ENCODE peak calls at places on chromosomes 4 and X, in seven cellular contexts. Z, Q, N, X, K, A and D are unnamed samples.

GRCh38 chr4:98143001-98143899 is at the start of gene STPG2:
- DNase-seq in Z (peak; percentile 88), K (peak; percentile 85), X (peak; percentile 93), Q (peak; percentile 77), A (peak; percentile 82), N (peak; percentile 60), D (peak; percentile 49)

GRCh38 chrX:56066016-56066415 is 166.1 kb upstream of the KLF8 start:
- DNase-seq in Z (no peak), X (no peak), N (no peak), K (no peak), Q (no peak), A (no peak), D (no peak)

GRCh38 chrX:111829345-111829744 is 46.6 kb upstream of the TRPC5OS start:
- DNase-seq in N (no peak), Q (no peak), X (no peak), Z (no peak), K (no peak), A (no peak), D (no peak)

GRCh38 chrX:29617276-29617675 is 598.1 kb upstream of the MAGEB2 start:
- DNase-seq in Q (no peak), N (no peak), Z (no peak), A (no peak), K (no peak), X (peak; percentile 2), D (no peak)

GRCh38 chr4:5166377-5166776 is 115.1 kb downstream of the STK32B start:
- DNase-seq in Z (no peak), Q (no peak), N (no peak), A (no peak), K (no peak), X (no peak), D (no peak)

GRCh38 chrX:9724711-9725110 is 40.9 kb downstream of the GPR143 start:
- DNase-seq in N (no peak), Z (no peak), K (no peak), X (peak; percentile 13), A (no peak), Q (no peak), D (no peak)

GRCh38 chrX:3532571-3532970 is 180.9 kb downstream of the PRKX start:
- DNase-seq in K (no peak), N (no peak), Z (no peak), Q (no peak), X (no peak), A (no peak), D (no peak)

GRCh38 chr4:88965053-88965452 is 91.9 kb downstream of the FAM13A start:
- DNase-seq in Z (no peak), N (no peak), X (no peak), A (peak; percentile 5), K (no peak), Q (no peak), D (no peak)

GRCh38 chr4:26235500-26235899 is 85.3 kb upstream of the RBPJ start:
- DNase-seq in A (peak; percentile 78), Z (no peak), N (no peak), X (peak; percentile 90), Q (no peak), K (no peak), D (peak; percentile 12)

GRCh38 chr4:33837043-33837442 is 2407.3 kb downstream of the ARAP2 start:
- DNase-seq in N (no peak), Z (no peak), Q (no peak), K (no peak), X (peak; percentile 91), A (peak; percentile 42), D (no peak)

GRCh38 chrX:16838202-16839066 is 31.7 kb downstream of the RBBP7 start:
- DNase-seq in K (no peak), X (peak; percentile 84), Q (peak; percentile 21), N (no peak), Z (peak; percentile 62), A (no peak), D (no peak)

GRCh38 chrX:115525486-115525885 is 35.5 kb upstream of the PLS3 start:
- DNase-seq in X (no peak), Q (no peak), N (no peak), K (no peak), A (no peak), Z (no peak), D (no peak)